ENCODE peak calls at places on chromosomes 4 and X, in four cellular contexts. C is IMR-90, B is mesendoderm, Q is H1. Z is an unnamed sample.

GRCh38 chr4:89556596-89557305 is 249.2 kb upstream of the GPRIN3 start:
- DNase-seq in C (peak), B (peak), Q (no peak), Z (no peak)

GRCh38 chrX:17812763-17813162 is 48.3 kb downstream of the RAI2 start:
- DNase-seq in Q (no peak), B (no peak), C (no peak), Z (no peak)

GRCh38 chr4:107036602-107037151 is 564 bp upstream of the DKK2 start:
- DNase-seq in C (no peak), Q (no peak), B (peak), Z (no peak)

GRCh38 chrX:41045960-41046567 is 39.2 kb upstream of the USP9X start:
- DNase-seq in C (peak), Q (no peak), B (peak), Z (peak)

GRCh38 chr4:185096032-185096653 is 46.9 kb upstream of the SLC25A4 start:
- DNase-seq in B (peak), Q (no peak), C (peak), Z (no peak)

GRCh38 chrX:98795636-98796035 is 1614.4 kb downstream of the PCDH19 start:
- DNase-seq in Q (no peak), C (no peak), B (no peak), Z (no peak)

GRCh38 chr4:128025319-128025718 is 35.8 kb upstream of the LARP1B start:
- DNase-seq in B (no peak), Q (no peak), C (no peak), Z (no peak)

GRCh38 chr4:186347743-186348142 is 81.8 kb downstream of the F11 start:
- DNase-seq in C (no peak), B (no peak), Q (no peak), Z (no peak)

GRCh38 chr4:78320353-78320935 is 231.1 kb upstream of the ANXA3 start:
- DNase-seq in C (no peak), B (no peak), Q (no peak), Z (no peak)

GRCh38 chrX:115392871-115393270 is 103.4 kb downstream of the LUZP4 start:
- DNase-seq in B (no peak), C (no peak), Q (no peak), Z (no peak)

GRCh38 chrX:149949743-149950436 is 11.6 kb upstream of the EOLA2 start:
- DNase-seq in C (peak), B (peak), Q (no peak), Z (no peak)

GRCh38 chr4:178316211-178316610 is 874.0 kb upstream of the AGA start:
- DNase-seq in C (no peak), Q (no peak), B (no peak), Z (no peak)

GRCh38 chr4:71498002-71498401 is 159.2 kb downstream of the SLC4A4 start:
- DNase-seq in Q (no peak), C (peak), B (no peak), Z (no peak)

GRCh38 chr4:113635739-113636437 is 125.7 kb downstream of the CAMK2D start:
- DNase-seq in Q (no peak), C (peak), B (no peak), Z (no peak)

GRCh38 chrX:11566158-11566557 is 99.6 kb downstream of the ARHGAP6 start:
- DNase-seq in C (no peak), Q (no peak), B (peak), Z (peak)

GRCh38 chrX:47242321-47242720 is 9.5 kb downstream of the USP11 start:
- DNase-seq in B (no peak), C (no peak), Q (no peak), Z (no peak)

GRCh38 chrX:104659037-104659744 is 93.2 kb downstream of the IL1RAPL2 start:
- DNase-seq in Q (no peak), B (no peak), C (no peak), Z (no peak)

GRCh38 chrX:10636337-10636736 is 16.0 kb upstream of the MID1 start:
- DNase-seq in Q (no peak), B (peak), C (peak), Z (peak)

GRCh38 chrX:109357714-109358113 is 124.2 kb downstream of the GUCY2F start:
- DNase-seq in Q (no peak), B (no peak), C (no peak), Z (no peak)

GRCh38 chrX:27336466-27337091 is 126.6 kb downstream of the PPP4R3C start:
- DNase-seq in C (peak), B (peak), Q (peak), Z (peak)

GRCh38 chr4:5478116-5478515 is 230.2 kb downstream of the EVC2 start:
- DNase-seq in Q (no peak), C (no peak), B (peak), Z (no peak)

GRCh38 chrX:80747832-80748231 is 61.8 kb downstream of the BRWD3 start:
- DNase-seq in B (no peak), Q (no peak), C (peak), Z (no peak)

GRCh38 chr4:153514001-153514526 is 47.9 kb downstream of the TMEM131L start:
- DNase-seq in C (peak), Q (no peak), B (no peak), Z (no peak)

GRCh38 chr4:84258905-84259830 is 239.9 kb downstream of the NKX6-1 start:
- DNase-seq in Q (peak), C (peak), B (peak), Z (peak)

GRCh38 chr4:139315221-139315675 is 13.0 kb upstream of the NDUFC1 start:
- DNase-seq in Q (no peak), B (peak), C (no peak), Z (no peak)

GRCh38 chrX:53094584-53094908 is 604 bp downstream of the KANTR start:
- DNase-seq in B (no peak), Q (no peak), C (no peak), Z (no peak)

GRCh38 chrX:10077425-10078188 is 79.2 kb upstream of the CLCN4 start:
- DNase-seq in C (peak), Q (no peak), B (peak), Z (no peak)

GRCh38 chr4:85720736-85721135 is 245.8 kb downstream of the ARHGAP24 start:
- DNase-seq in C (peak), Q (no peak), B (peak), Z (no peak)

GRCh38 chr4:147732516-147733193 is 767 bp downstream of the ARHGAP10 start:
- DNase-seq in C (peak), Q (peak), B (peak), Z (peak)

GRCh38 chr4:186149872-186150271 is 41.5 kb upstream of the CYP4V2 start:
- DNase-seq in Q (peak), C (no peak), B (peak), Z (peak)

GRCh38 chrX:13764765-13765164 is 30.2 kb downstream of the OFD1 start:
- DNase-seq in B (peak), Q (no peak), C (no peak), Z (peak)

DNA sequence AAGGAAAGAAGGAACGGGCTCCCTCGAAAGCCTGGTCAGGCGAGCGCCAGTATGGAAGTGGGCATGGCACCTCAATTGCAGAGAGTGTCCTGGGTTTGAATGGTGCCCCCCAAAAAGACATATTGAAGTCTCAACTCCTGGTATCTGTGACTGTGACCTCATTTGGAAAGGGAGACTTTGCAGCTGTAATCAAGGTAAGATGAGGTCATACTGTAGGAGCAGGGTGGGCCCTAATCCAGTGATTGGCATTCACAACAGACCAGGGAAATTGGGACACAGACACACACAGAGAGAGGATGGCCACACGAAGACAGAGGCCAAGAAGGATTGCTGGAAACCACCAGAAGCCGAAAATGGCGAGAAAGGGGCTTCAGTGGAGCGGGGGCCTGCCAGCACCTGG is 6.4 kb downstream of the ZFP92 start:
- DNase-seq in Q (no peak), B (no peak), C (no peak), Z (no peak)
- H4K5ac ChIP-seq in Q (no peak), B (no peak), C (no peak), Z (no peak)

GRCh38 chr4:88297725-88298453 is 13.5 kb upstream of the PPM1K start:
- DNase-seq in B (no peak), C (no peak), Q (no peak), Z (no peak)
- H4K5ac ChIP-seq in B (no peak), C (no peak), Q (no peak), Z (no peak)

DNA sequence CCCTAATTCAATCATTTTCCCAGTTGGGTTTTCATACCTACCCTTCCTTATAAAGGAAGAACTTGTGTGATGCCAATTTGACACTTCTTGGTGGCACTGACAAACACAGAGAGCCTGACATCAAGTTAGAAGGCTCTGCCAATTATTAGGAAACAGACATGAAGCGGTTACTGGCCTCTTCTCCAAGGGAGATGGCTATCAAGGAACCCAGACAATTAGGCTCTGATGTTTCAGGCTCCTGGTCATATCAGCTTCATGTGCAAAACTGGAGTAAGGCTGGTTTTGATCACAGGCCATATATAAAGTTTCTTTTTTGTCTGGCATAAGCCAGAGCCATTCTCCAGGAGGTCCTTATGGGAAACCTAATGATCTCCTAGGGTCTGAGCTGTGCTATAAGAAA is 428 bp downstream of the ARL13A start:
- DNase-seq in Q (no peak), C (no peak), B (no peak), Z (no peak)
- H4K5ac ChIP-seq in Q (no peak), C (no peak), B (no peak), Z (no peak)

GRCh38 chr4:100086766-100087431 is 103.4 kb downstream of the DDIT4L start:
- DNase-seq in C (no peak), Q (peak), B (no peak), Z (peak)
- H4K5ac ChIP-seq in C (no peak), Q (no peak), B (no peak), Z (no peak)

GRCh38 chr4:104866809-104867208 is 279.9 kb upstream of the TET2 start:
- DNase-seq in C (no peak), B (no peak), Q (no peak), Z (no peak)
- H4K5ac ChIP-seq in C (no peak), B (no peak), Q (no peak), Z (no peak)

DNA sequence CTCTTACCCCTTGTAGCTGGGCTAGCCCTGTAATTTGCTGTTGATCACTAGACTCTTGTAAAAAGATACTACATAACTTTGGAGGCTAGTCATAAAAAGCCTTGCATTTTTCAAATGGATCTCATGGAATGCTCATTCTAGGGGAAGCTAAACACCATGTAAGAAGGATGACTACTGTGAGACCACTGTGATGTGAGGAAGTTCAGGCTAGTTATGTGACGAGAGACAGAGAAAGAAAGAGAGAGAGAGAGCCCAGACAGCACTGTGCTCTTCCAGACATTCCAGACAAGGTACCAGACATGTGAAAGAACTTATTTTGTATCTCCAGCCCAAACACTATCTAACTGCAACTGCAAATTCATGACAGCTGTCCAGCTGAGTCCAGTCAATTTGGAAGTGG is 404.6 kb upstream of the PITX2 start:
- DNase-seq in B (no peak), Q (no peak), C (peak), Z (no peak)
- H4K5ac ChIP-seq in B (no peak), Q (no peak), C (no peak), Z (no peak)

Z was measured in H9.